ENCODE peak calls at places on chromosomes 2 and 18, in seven cellular contexts. G, D, Z, M, P, L and H are unnamed samples.

GRCh38 chr2:147844691-147845607 is at the start of gene ACVR2A:
- DNase-seq in Z (peak), M (peak), D (peak), P (peak), L (no peak), G (peak), H (peak)

GRCh38 chr2:39413063-39413722 is 23.9 kb downstream of the MAP4K3 start:
- DNase-seq in G (no peak), L (no peak), D (no peak), P (no peak), M (no peak), Z (no peak), H (no peak)

GRCh38 chr2:234630676-234631350 is 133.9 kb upstream of the ARL4C start:
- DNase-seq in Z (no peak), G (peak), M (peak), P (no peak), L (no peak), D (no peak), H (no peak)

GRCh38 chr2:164523026-164523425 is 98.3 kb downstream of the GRB14 start:
- DNase-seq in P (no peak), M (no peak), L (no peak), D (no peak), G (no peak), Z (no peak), H (peak)

GRCh38 chr2:150487537-150488429 is at the start of gene RND3:
- DNase-seq in Z (peak), L (peak), M (peak), G (peak), P (peak), D (no peak), H (peak)

GRCh38 chr2:189548686-189549439 is 31.7 kb downstream of the SLC40A1 start:
- DNase-seq in L (no peak), D (no peak), M (peak), G (peak), P (no peak), Z (no peak), H (peak)

GRCh38 chr2:227325824-227326195 is 759 bp downstream of the MFF start:
- DNase-seq in P (peak), M (peak), G (peak), D (no peak), Z (peak), L (no peak), H (peak)

GRCh38 chr2:178882666-178883440 is 75.6 kb upstream of the TTN start:
- DNase-seq in D (no peak), M (peak), G (peak), Z (no peak), P (no peak), L (no peak), H (peak)

GRCh38 chr2:96102596-96103387 is 13.6 kb downstream of the ADRA2B start:
- DNase-seq in P (no peak), M (no peak), Z (peak), D (no peak), G (no peak), L (no peak), H (no peak)

GRCh38 chr2:33022395-33022985 is 75.7 kb downstream of the LTBP1 start:
- DNase-seq in L (no peak), P (no peak), G (no peak), M (no peak), D (no peak), Z (no peak), H (no peak)

GRCh38 chr2:169072163-169072925 is 3.0 kb downstream of the DHRS9 start:
- DNase-seq in D (no peak), L (no peak), P (no peak), M (no peak), Z (no peak), G (no peak), H (no peak)

GRCh38 chr2:1818404-1818803 is 74.1 kb upstream of the PXDN start:
- DNase-seq in P (no peak), M (no peak), D (no peak), G (peak), L (no peak), Z (no peak), H (peak)
- H3K27ac ChIP-seq in P (no peak), M (no peak), D (no peak), G (no peak), L (no peak), Z (no peak), H (no peak)

GRCh38 chr2:152097291-152098032 is 1.4 kb downstream of the CACNB4 start:
- DNase-seq in G (peak), L (peak), M (peak), Z (no peak), P (peak), D (no peak), H (peak)
- H3K9ac ChIP-seq in G (no peak), L (peak), M (no peak), Z (no peak), P (no peak), D (no peak), H (no peak)

GRCh38 chr18:58321986-58322385 is 278.0 kb downstream of the NEDD4L start:
- DNase-seq in G (peak), Z (no peak), M (peak), L (peak), D (no peak), P (peak), H (peak)
- H3K27ac ChIP-seq in G (no peak), Z (no peak), M (no peak), L (no peak), D (no peak), P (no peak), H (peak)

DNA sequence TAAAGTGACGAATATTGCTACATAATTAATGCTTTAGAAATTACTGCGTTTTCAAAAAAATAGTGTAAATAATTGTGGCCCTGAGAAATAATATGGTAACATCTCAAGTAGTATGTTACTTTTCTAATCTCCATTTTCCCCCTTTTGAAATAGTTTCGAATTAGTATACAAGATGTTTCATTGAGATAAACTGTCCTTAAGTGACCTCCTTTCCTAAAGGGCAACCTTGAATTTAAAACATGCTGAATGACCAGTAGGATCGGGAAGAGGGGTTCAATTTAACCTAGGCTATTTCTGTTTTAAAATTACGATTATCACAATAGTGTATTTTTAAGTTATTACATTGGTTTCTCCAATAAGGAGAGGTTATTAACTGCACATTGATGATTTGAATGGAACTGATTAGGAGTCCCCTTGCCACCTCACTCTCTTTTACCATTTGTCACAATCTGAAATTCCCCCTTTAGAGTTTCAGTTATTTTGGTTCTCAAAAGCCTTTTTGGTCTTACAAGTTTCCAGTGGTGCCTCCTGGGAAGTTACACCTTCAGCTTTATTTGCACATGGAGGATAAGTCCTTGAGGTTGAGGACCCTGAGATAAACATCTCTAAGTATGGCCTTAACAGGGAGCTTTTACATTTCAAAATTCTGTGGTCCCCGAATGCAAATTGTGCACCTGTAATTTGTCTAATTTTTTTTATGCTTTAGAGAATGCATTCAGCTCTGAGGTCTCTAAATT is 2.3 kb downstream of the ACTR3 start:
- DNase-seq in D (no peak), G (no peak), M (no peak), L (no peak), Z (no peak), P (no peak), H (no peak)
- H3K9ac ChIP-seq in D (peak), G (peak), M (no peak), L (no peak), Z (no peak), P (no peak), H (peak)

DNA sequence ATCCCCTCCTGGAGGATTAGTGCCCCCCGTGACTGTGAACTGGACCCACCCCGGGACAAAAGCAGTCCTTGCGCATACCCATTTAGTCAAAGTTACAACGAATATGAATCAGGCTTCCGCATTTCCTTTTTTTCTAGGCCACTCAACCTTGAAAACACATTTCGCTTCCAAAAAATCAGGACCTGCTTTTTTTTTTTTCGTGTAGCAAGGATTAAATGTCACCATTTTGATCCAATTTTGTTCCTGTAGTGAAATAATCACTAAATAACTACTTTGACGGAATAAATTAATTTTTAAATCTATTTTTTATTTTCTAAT is 466 bp upstream of the FTCDNL1 start:
- DNase-seq in M (no peak), L (no peak), G (no peak), P (no peak), D (no peak), Z (no peak), H (no peak)
- H3K27ac ChIP-seq in M (no peak), L (peak), G (no peak), P (no peak), D (peak), Z (no peak), H (no peak)

GRCh38 chr2:43445781-43446180 is 150.1 kb downstream of the THADA start:
- DNase-seq in Z (no peak), G (no peak), P (no peak), D (no peak), M (no peak), L (no peak), H (no peak)
- H3K9ac ChIP-seq in Z (no peak), G (no peak), P (no peak), D (no peak), M (no peak), L (no peak), H (no peak)

GRCh38 chr2:170310876-170311502 is 133.0 kb downstream of the MYO3B start:
- DNase-seq in M (no peak), L (no peak), Z (no peak), P (no peak), D (peak), G (no peak), H (peak)

GRCh38 chr2:170307988-170308387 is 130.0 kb downstream of the MYO3B start:
- DNase-seq in L (no peak), P (no peak), Z (no peak), G (no peak), M (no peak), D (no peak), H (no peak)

GRCh38 chr2:170307052-170307451 is 129.1 kb downstream of the MYO3B start:
- DNase-seq in P (no peak), L (no peak), M (no peak), G (no peak), Z (no peak), D (no peak), H (peak)

GRCh38 chr2:170305711-170306110 is 127.8 kb downstream of the MYO3B start:
- DNase-seq in D (no peak), M (no peak), L (no peak), Z (no peak), G (no peak), P (no peak), H (peak)

GRCh38 chr2:170306293-170306873 is 128.4 kb downstream of the MYO3B start:
- DNase-seq in D (no peak), P (no peak), G (no peak), L (no peak), M (no peak), Z (no peak), H (no peak)
- H3K27ac ChIP-seq in D (no peak), P (no peak), G (no peak), L (no peak), M (no peak), Z (no peak), H (no peak)

DNA sequence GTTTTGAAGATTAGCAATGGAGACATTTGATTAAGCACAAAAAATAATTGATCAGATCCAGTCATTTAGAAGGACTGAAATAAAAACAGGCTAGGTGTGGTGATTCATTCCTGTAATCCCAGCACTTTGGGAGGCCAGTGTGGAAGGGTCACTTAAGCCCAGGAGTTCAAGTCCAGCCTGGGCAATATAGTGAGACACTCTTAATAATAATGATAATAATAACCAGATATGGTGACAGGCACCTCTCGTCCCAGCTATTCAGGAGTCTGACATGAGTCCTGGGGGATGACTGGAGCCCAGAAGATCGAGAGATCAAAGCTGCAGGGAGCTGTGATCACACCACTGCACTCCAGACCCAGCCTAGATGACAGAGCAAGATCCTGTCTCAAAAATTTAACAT is 3.5 kb upstream of the FN1 start:
- DNase-seq in P (no peak), L (no peak), D (no peak), G (no peak), Z (no peak), M (no peak), H (no peak)
- H3K9ac ChIP-seq in P (no peak), L (no peak), D (no peak), G (no peak), Z (no peak), M (no peak), H (no peak)

DNA sequence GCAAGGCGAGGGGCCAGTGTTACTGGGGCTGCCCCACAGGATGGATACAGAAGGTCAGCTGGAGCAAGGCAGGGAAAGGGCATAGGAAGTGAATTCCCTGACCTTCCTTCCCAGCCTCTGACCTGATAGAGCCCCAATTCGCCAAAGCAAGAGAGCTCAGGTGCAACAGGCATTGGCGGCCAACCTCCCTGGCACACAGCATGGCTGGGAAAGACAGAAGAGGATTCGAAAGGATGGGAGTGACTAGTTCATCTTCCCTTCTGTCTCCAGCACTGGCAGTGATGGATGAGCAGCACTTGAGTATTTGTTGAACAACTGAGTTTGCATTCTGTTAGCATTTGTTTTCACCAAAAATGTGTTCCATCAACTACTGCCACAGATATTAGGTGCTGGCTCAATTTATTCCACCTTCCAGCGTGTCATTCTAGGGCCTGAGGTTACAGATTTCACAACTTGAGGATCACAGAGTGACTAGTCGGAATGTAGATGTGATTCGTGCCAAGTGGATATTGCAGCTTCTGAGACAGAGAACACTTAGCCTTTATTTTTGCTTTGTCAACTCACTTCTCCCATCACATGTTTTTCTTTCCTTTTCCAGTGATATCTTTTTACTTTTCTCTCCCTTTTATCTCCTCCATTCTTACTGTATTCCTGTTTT is 6.2 kb downstream of the COPS8 start:
- DNase-seq in G (peak), M (peak), L (no peak), Z (no peak), P (no peak), D (no peak), H (no peak)
- H3K27ac ChIP-seq in G (peak), M (no peak), L (no peak), Z (no peak), P (no peak), D (no peak), H (no peak)